ENCODE peak calls at places on chromosomes 2 and 18, in ten cellular contexts. N, R, G, D, K, P, E, W, H and Y are unnamed samples.

GRCh38 chr2:77064324-77064723 is 457.9 kb downstream of the LRRTM4 start:
- DNase-seq in N (no peak), R (no peak), G (no peak), D (no peak), K (no peak), P (no peak), E (no peak), W (no peak), H (no peak), Y (no peak)

GRCh38 chr18:45416168-45416567 is 199.1 kb upstream of the SLC14A2 start:
- DNase-seq in N (no peak), R (no peak), G (peak), D (no peak), K (no peak), P (peak), E (peak), W (no peak), H (no peak), Y (no peak)

GRCh38 chr2:226898925-226899324 is 63.1 kb downstream of the RHBDD1 start:
- DNase-seq in N (no peak), R (no peak), G (peak), D (no peak), K (no peak), P (no peak), E (no peak), W (no peak), H (no peak), Y (no peak)

GRCh38 chr2:69781321-69782248 is 39.7 kb downstream of the ANXA4 start:
- DNase-seq in N (no peak), R (peak), G (no peak), D (peak), K (no peak), P (no peak), E (peak), W (no peak), H (no peak), Y (peak)

GRCh38 chr2:27303093-27304025 is 4.9 kb downstream of the UCN start:
- DNase-seq in N (peak), R (peak), G (peak), D (peak), K (peak), P (no peak), E (peak), W (peak), H (peak), Y (peak)

GRCh38 chr2:73028841-73029240 is 42.7 kb downstream of the SFXN5 start:
- DNase-seq in N (no peak), R (no peak), G (peak), D (peak), K (no peak), P (no peak), E (no peak), W (no peak), H (no peak), Y (peak)

GRCh38 chr18:23133860-23134779 is 1.2 kb upstream of the CABLES1 start:
- DNase-seq in N (no peak), R (no peak), G (peak), D (no peak), K (peak), P (no peak), E (peak), W (peak), H (peak), Y (no peak)

GRCh38 chr2:203758841-203759691 is 52.6 kb downstream of the CD28 start:
- DNase-seq in N (peak), R (no peak), G (no peak), D (no peak), K (no peak), P (no peak), E (peak), W (no peak), H (no peak), Y (peak)

GRCh38 chr18:24514439-24514838 is 54.0 kb downstream of the HRH4 start:
- DNase-seq in N (peak), R (peak), G (peak), D (no peak), K (peak), P (no peak), E (peak), W (no peak), H (peak), Y (peak)

GRCh38 chr2:71559080-71559827 is 105.9 kb downstream of the DYSF start:
- DNase-seq in N (no peak), R (no peak), G (no peak), D (no peak), K (no peak), P (no peak), E (no peak), W (no peak), H (no peak), Y (no peak)

GRCh38 chr18:74063023-74063422 is 84.6 kb downstream of the FBXO15 start:
- DNase-seq in N (no peak), R (peak), G (no peak), D (no peak), K (no peak), P (no peak), E (no peak), W (no peak), H (no peak), Y (peak)

GRCh38 chr2:39845460-39846146 is 66.5 kb upstream of the THUMPD2 start:
- DNase-seq in N (no peak), R (no peak), G (no peak), D (no peak), K (peak), P (no peak), E (peak), W (no peak), H (peak), Y (no peak)

GRCh38 chr2:182103531-182103930 is 117.9 kb downstream of the PPP1R1C start:
- DNase-seq in N (no peak), R (no peak), G (no peak), D (no peak), K (no peak), P (no peak), E (no peak), W (no peak), H (no peak), Y (no peak)

GRCh38 chr2:228180126-228181097 is 1.1 kb downstream of the SPHKAP start:
- DNase-seq in N (no peak), R (no peak), G (peak), D (no peak), K (no peak), P (peak), E (no peak), W (no peak), H (no peak), Y (no peak)

GRCh38 chr2:29060491-29060890 is 13.8 kb downstream of the PCARE start:
- DNase-seq in N (no peak), R (no peak), G (no peak), D (no peak), K (no peak), P (no peak), E (no peak), W (no peak), H (no peak), Y (no peak)

GRCh38 chr2:173161040-173161439 is 85.4 kb downstream of the MAP3K20 start:
- DNase-seq in N (no peak), R (no peak), G (no peak), D (no peak), K (no peak), P (no peak), E (no peak), W (no peak), H (no peak), Y (no peak)

GRCh38 chr2:62573137-62573731 is 67.2 kb upstream of the TMEM17 start:
- DNase-seq in N (no peak), R (no peak), G (no peak), D (no peak), K (no peak), P (no peak), E (peak), W (no peak), H (no peak), Y (no peak)

GRCh38 chr18:13625355-13625754 is 101.0 kb downstream of the FAM210A start:
- DNase-seq in N (no peak), R (no peak), G (no peak), D (no peak), K (no peak), P (no peak), E (no peak), W (no peak), H (no peak), Y (no peak)

GRCh38 chr2:136058951-136059530 is 58.9 kb downstream of the CXCR4 start:
- DNase-seq in N (no peak), R (no peak), G (no peak), D (no peak), K (no peak), P (no peak), E (no peak), W (no peak), H (no peak), Y (peak)

GRCh38 chr2:57890462-57890861 is 156.1 kb upstream of the VRK2 start:
- DNase-seq in N (peak), R (peak), G (no peak), D (no peak), K (peak), P (peak), E (peak), W (no peak), H (no peak), Y (peak)

GRCh38 chr2:116696223-116696622 is 1118.3 kb upstream of the DDX18 start:
- DNase-seq in N (no peak), R (no peak), G (peak), D (no peak), K (no peak), P (no peak), E (no peak), W (no peak), H (no peak), Y (no peak)

GRCh38 chr2:165791811-165792454 is 2.1 kb downstream of the GALNT3 start:
- DNase-seq in N (no peak), R (no peak), G (no peak), D (no peak), K (peak), P (no peak), E (peak), W (no peak), H (no peak), Y (no peak)

GRCh38 chr2:85164145-85164559 is 31.0 kb downstream of the TCF7L1 start:
- DNase-seq in N (no peak), R (no peak), G (peak), D (no peak), K (no peak), P (no peak), E (no peak), W (no peak), H (no peak), Y (no peak)

GRCh38 chr2:178306351-178307073 is 112.2 kb downstream of the OSBPL6 start:
- DNase-seq in N (peak), R (peak), G (peak), D (no peak), K (peak), P (no peak), E (peak), W (peak), H (peak), Y (peak)

GRCh38 chr18:13577091-13577697 is 149.2 kb downstream of the FAM210A start:
- DNase-seq in N (no peak), R (peak), G (no peak), D (peak), K (no peak), P (peak), E (peak), W (peak), H (no peak), Y (peak)

GRCh38 chr18:79568543-79569205 is 110.9 kb upstream of the CTDP1 start:
- DNase-seq in N (no peak), R (no peak), G (no peak), D (no peak), K (no peak), P (no peak), E (no peak), W (no peak), H (no peak), Y (no peak)

GRCh38 chr18:67417864-67418523 is 98.5 kb downstream of the DSEL start:
- DNase-seq in N (no peak), R (peak), G (no peak), D (no peak), K (peak), P (no peak), E (peak), W (peak), H (no peak), Y (peak)

GRCh38 chr18:45006934-45007333 is 326.2 kb downstream of the SETBP1 start:
- DNase-seq in N (no peak), R (no peak), G (no peak), D (no peak), K (no peak), P (no peak), E (no peak), W (no peak), H (no peak), Y (no peak)

GRCh38 chr2:231029563-231029962 is 7.8 kb upstream of the C2orf72 start:
- DNase-seq in N (no peak), R (no peak), G (no peak), D (no peak), K (no peak), P (no peak), E (no peak), W (no peak), H (no peak), Y (no peak)

GRCh38 chr2:219293736-219294201 is 14.6 kb downstream of the DNAJB2 start:
- DNase-seq in N (no peak), R (no peak), G (no peak), D (no peak), K (no peak), P (no peak), E (no peak), W (no peak), H (no peak), Y (no peak)

GRCh38 chr2:224278531-224278930 is 123.4 kb downstream of the FAM124B start:
- DNase-seq in N (no peak), R (no peak), G (no peak), D (no peak), K (no peak), P (peak), E (no peak), W (no peak), H (no peak), Y (no peak)

GRCh38 chr2:206657087-206657486 is 14.8 kb downstream of the FAM237A start:
- DNase-seq in N (no peak), R (no peak), G (no peak), D (no peak), K (no peak), P (no peak), E (no peak), W (no peak), H (no peak), Y (no peak)

GRCh38 chr2:7670905-7671304 is 753.7 kb downstream of the RNF144A start:
- DNase-seq in N (no peak), R (no peak), G (no peak), D (no peak), K (no peak), P (no peak), E (no peak), W (no peak), H (no peak), Y (no peak)

GRCh38 chr18:9716375-9716774 is 8.3 kb downstream of the RAB31 start:
- DNase-seq in N (no peak), R (no peak), G (no peak), D (no peak), K (no peak), P (no peak), E (no peak), W (no peak), H (no peak), Y (no peak)

GRCh38 chr2:121236650-121237049 is 48.4 kb downstream of the TFCP2L1 start:
- DNase-seq in N (no peak), R (no peak), G (no peak), D (no peak), K (no peak), P (no peak), E (no peak), W (no peak), H (no peak), Y (no peak)

GRCh38 chr2:3025261-3025660 is 352.4 kb downstream of the EIPR1 start:
- DNase-seq in N (no peak), R (no peak), G (no peak), D (no peak), K (no peak), P (no peak), E (no peak), W (no peak), H (no peak), Y (no peak)

GRCh38 chr2:56008661-56009411 is 85.3 kb upstream of the EFEMP1 start:
- DNase-seq in N (peak), R (no peak), G (peak), D (peak), K (peak), P (peak), E (peak), W (no peak), H (no peak), Y (no peak)